ENCODE peak calls at places on chromosomes 3 and 15, in ten cellular contexts. U is bronchial epithelial cell, L is lower lobe of right lung, W is foreskin fibroblast, B is PC-3, V is PC-9, T is brain microvascular endothelial cell, S is sigmoid colon, F is ovary, D is heart left ventricle. R is an unnamed sample.

GRCh38 chr3:51716805-51717204 is 9.9 kb downstream of the GRM2 start:
- DNase-seq in L (no peak), T (no peak), W (no peak), U (no peak), D (no peak), V (no peak), S (no peak), F (no peak), B (no peak), R (no peak)

GRCh38 chr3:116087431-116087830 is 357.9 kb downstream of the LSAMP start:
- DNase-seq in F (no peak), U (no peak), B (no peak), S (no peak), V (no peak), L (no peak), D (no peak), T (no peak), W (no peak), R (no peak)

GRCh38 chr3:159499031-159499793 is 489.4 kb upstream of the IL12A start:
- DNase-seq in L (no peak), W (peak), U (peak), B (peak), D (no peak), S (no peak), F (no peak), T (peak), V (no peak), R (peak)

GRCh38 chr3:43155464-43156121 is 49.7 kb upstream of the POMGNT2 start:
- DNase-seq in L (no peak), S (peak), V (peak), U (peak), B (peak), T (peak), D (peak), F (peak), W (peak), R (peak)

GRCh38 chr3:52194541-52195296 is 3.2 kb upstream of the ALAS1 start:
- DNase-seq in S (peak), D (no peak), V (no peak), T (no peak), W (no peak), U (no peak), B (no peak), F (peak), L (peak), R (no peak)

GRCh38 chr3:107718547-107718946 is 195.8 kb downstream of the BBX start:
- DNase-seq in F (no peak), U (no peak), S (no peak), V (no peak), B (no peak), W (no peak), D (no peak), T (no peak), L (no peak), R (no peak)

GRCh38 chr3:101988591-101988990 is 139.3 kb downstream of the NFKBIZ start:
- DNase-seq in F (no peak), T (no peak), U (peak), B (peak), S (no peak), L (no peak), V (no peak), W (peak), D (no peak), R (peak)

GRCh38 chr15:100291106-100291505 is 50.7 kb downstream of the ADAMTS17 start:
- DNase-seq in T (no peak), D (no peak), V (peak), S (no peak), L (no peak), U (peak), B (peak), W (no peak), F (no peak), R (peak)

GRCh38 chr15:35777016-35777415 is 231.1 kb upstream of the DPH6 start:
- DNase-seq in L (no peak), D (no peak), T (no peak), F (no peak), U (no peak), S (no peak), V (no peak), B (no peak), W (no peak), R (no peak)

GRCh38 chr3:140972833-140973232 is 31.2 kb downstream of the SLC25A36 start:
- DNase-seq in S (no peak), L (no peak), W (peak), T (no peak), D (no peak), F (no peak), U (peak), B (peak), V (no peak), R (peak)

GRCh38 chr15:70763120-70763949 is at the start of gene UACA:
- DNase-seq in D (peak), F (peak), V (peak), S (peak), T (peak), L (peak), U (peak), W (peak), B (peak), R (peak)

GRCh38 chr3:51403675-51404074 is 12.6 kb downstream of the RBM15B start:
- DNase-seq in B (no peak), T (no peak), D (no peak), L (no peak), S (no peak), W (no peak), U (no peak), V (no peak), F (no peak), R (no peak)

GRCh38 chr15:85316244-85316934 is 64.0 kb upstream of the AKAP13 start:
- DNase-seq in T (peak), W (peak), D (no peak), B (peak), F (no peak), U (no peak), S (no peak), V (no peak), L (no peak), R (no peak)

GRCh38 chr15:48642795-48643194 is 2.7 kb downstream of the FBN1 start:
- DNase-seq in U (no peak), S (no peak), W (no peak), V (no peak), L (no peak), D (no peak), B (no peak), T (no peak), F (no peak), R (no peak)
- TF ChIP-seq CTCF in U (no peak), S (no peak), W (no peak), V (no peak), L (no peak), D (no peak), B (no peak), T (no peak), F (no peak), R (no peak)

GRCh38 chr3:87792193-87792531 is 266.6 kb downstream of the CGGBP1 start:
- DNase-seq in D (no peak), V (no peak), L (no peak), B (no peak), F (no peak), S (no peak), U (no peak), W (no peak), T (peak), R (no peak)
- H3K4me3 ChIP-seq in D (peak), V (no peak), L (peak), B (peak), F (peak), S (no peak), U (no peak), W (no peak), T (peak), R (no peak)

DNA sequence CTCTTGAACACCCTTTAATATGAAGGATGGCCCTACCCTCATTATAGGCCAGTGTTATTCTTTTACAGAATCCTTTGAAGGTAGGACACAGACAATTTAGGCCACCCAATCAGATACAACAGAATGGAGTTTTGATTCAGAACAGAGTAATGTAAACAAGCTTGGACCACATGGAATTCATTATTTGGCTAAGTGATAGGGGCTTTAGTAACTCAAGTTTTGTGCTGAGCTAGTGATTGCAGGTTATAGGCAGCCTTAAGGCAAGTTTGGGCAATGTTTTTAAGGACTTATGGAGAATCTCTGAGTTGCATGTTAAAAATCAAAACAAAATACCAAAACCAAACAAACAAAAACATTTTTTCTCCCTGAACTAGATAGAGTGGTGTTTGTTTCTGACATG is 312.1 kb upstream of the ROBO1 start:
- DNase-seq in U (peak), B (no peak), T (no peak), D (no peak), W (peak), S (no peak), L (no peak), V (no peak), F (no peak), R (peak)
- TF ChIP-seq CTCF in U (no peak), B (no peak), T (no peak), D (no peak), W (no peak), S (no peak), L (no peak), V (no peak), F (no peak), R (no peak)

GRCh38 chr15:82044373-82045178 is 1.2 kb downstream of the MEX3B start:
- DNase-seq in T (peak), F (peak), V (no peak), W (peak), B (no peak), D (peak), U (no peak), S (peak), L (peak), R (peak)

GRCh38 chr15:82040862-82041261 is 5.0 kb downstream of the MEX3B start:
- DNase-seq in T (no peak), D (no peak), S (no peak), U (no peak), W (no peak), L (no peak), B (no peak), V (no peak), F (no peak), R (no peak)

GRCh38 chr15:82043726-82044372 is 2.0 kb downstream of the MEX3B start:
- DNase-seq in U (no peak), V (no peak), S (peak), L (peak), B (no peak), F (peak), D (no peak), W (peak), T (no peak), R (no peak)

GRCh38 chr15:82045179-82045891 is 483 bp downstream of the MEX3B start:
- DNase-seq in B (no peak), S (peak), L (peak), F (peak), D (peak), V (no peak), U (no peak), W (peak), T (peak), R (peak)

GRCh38 chr15:82043130-82043673 is 2.6 kb downstream of the MEX3B start:
- DNase-seq in V (no peak), L (no peak), U (no peak), T (no peak), W (peak), B (no peak), S (peak), F (no peak), D (no peak), R (no peak)
- H3K4me3 ChIP-seq in V (no peak), L (no peak), U (no peak), T (peak), W (peak), B (no peak), S (peak), F (no peak), D (no peak), R (no peak)

DNA sequence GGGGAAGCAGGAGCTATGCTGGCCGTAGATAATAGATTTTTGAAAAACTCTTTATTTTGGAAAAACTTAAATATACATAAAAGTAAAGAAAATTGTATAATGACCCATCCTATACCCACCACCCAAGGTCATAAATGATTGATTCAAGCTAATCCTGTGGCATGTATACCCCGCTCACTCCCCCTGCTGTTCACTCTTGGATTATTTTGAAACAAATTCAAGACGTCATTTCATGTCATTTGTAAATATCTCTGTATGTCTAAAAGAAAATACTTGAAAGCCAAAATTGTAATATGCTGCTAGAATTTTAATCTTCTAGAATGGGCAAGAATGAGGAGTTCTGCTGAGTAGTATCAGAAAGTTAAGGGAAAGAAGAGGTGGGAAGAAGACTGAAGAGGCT is 241.7 kb downstream of the FEZF2 start:
- DNase-seq in F (no peak), B (no peak), T (no peak), D (no peak), U (peak), S (no peak), L (no peak), V (no peak), W (peak), R (peak)
- TF ChIP-seq CTCF in F (no peak), B (peak), T (peak), D (peak), U (peak), S (no peak), L (peak), V (peak), W (peak), R (peak)

GRCh38 chr15:65044724-65045481 is at the start of gene SLC51B:
- DNase-seq in D (peak), V (peak), W (peak), U (no peak), T (no peak), B (no peak), F (no peak), L (peak), S (peak), R (peak)
- H3K4me3 ChIP-seq in D (no peak), V (no peak), W (no peak), U (no peak), T (no peak), B (no peak), F (no peak), L (peak), S (no peak), R (no peak)

DNA sequence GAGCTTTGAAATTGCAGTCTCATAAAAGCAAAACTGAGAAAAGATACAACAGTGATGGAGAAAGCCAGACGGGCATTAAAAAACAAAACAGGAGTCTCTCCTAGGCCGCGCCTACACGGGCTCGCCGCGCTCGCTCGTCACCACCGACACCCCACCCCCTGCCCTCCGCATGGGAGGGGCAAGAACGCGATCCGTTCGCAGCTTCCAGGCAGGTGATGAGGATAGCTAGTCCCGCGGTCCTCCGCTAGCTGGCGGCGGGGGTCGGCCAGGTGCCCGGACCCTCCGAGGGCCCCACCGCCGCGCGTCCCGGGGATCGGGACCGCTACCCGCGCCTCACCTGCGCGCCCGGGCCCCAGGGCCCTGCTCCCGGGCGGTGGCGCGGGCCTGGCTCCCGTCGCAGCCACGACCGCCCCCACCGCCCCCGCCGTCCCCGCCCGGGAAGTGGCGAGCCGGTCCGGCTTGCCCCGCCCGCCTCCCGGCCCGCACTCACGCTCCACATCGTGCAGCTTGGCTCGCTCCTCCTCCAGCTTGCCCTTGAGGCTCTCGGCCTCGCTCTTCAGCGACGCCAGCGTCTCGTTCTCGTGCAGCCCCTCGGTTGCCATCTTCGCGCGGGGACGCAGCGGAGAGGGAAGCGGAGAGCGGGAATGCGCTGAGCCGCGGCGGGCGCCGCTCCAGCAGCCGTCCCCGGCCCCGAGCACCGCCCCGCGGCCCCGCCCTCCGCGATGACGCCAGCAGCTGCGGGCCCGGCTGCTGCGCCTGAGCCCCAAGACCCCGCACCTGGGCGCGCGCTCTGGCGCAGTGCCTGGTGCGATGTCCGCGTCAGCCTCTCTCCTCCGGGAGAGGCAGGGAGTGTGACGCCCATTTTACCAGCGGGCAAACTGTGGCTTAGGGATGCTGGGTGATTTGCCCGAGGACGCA is 11.7 kb downstream of the GNB5 start:
- DNase-seq in V (peak), T (peak), B (peak), U (peak), D (peak), S (peak), W (peak), L (peak), F (peak), R (peak)
- TF ChIP-seq CTCF in V (no peak), T (no peak), B (no peak), U (peak), D (no peak), S (no peak), W (no peak), L (no peak), F (no peak), R (no peak)

GRCh38 chr3:113946831-113947230 is 982 bp upstream of the ZDHHC23 start:
- DNase-seq in S (no peak), U (no peak), D (no peak), B (no peak), W (no peak), F (no peak), V (no peak), L (no peak), T (no peak), R (no peak)
- H3K4me3 ChIP-seq in S (no peak), U (peak), D (peak), B (peak), W (peak), F (peak), V (peak), L (peak), T (peak), R (peak)

DNA sequence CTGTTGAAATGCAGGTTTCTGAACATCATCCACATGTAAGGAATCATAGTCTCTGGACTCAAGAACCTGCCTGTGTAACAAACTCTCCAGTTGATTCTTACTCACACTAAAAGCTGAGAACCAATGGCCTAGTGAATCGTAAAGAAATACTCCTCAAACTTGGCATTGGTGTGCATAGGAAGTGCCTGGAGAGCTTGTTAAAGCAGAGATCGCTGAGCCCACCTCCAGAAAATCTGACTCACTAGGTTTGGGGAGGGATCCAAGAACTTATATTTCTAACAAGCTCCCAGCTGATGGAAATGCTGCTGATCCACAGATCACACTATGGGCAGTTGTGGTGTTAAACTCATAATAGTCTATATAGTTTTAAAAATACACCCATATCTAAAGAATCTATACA is 55.8 kb upstream of the LMCD1 start:
- DNase-seq in D (peak), V (no peak), U (peak), T (peak), W (peak), F (no peak), S (no peak), B (peak), L (no peak), R (peak)
- TF ChIP-seq CTCF in D (no peak), V (no peak), U (no peak), T (no peak), W (no peak), F (no peak), S (no peak), B (no peak), L (no peak), R (no peak)